ENCODE peak calls at places on chromosomes 1 and 21, in five cellular contexts. Y is neural progenitor cell, Z is GM12865, C is fibroblast of the aortic adventitia, W is heart left ventricle. M is an unnamed sample.

GRCh38 chr1:241396747-241397691 is 40.0 kb upstream of the RGS7 start:
- DNase-seq in W (no peak), C (no peak), Y (no peak), Z (no peak), M (no peak)

GRCh38 chr1:31135973-31136600 is 70.6 kb upstream of the PUM1 start:
- DNase-seq in Z (no peak), Y (no peak), C (peak; percentile 49), W (no peak), M (no peak)

GRCh38 chr21:34270406-34270805 is 93.4 kb upstream of the KCNE2 start:
- DNase-seq in Z (no peak), C (no peak), Y (no peak), W (no peak), M (no peak)

GRCh38 chr1:107274227-107274626 is 133.4 kb downstream of the NTNG1 start:
- DNase-seq in Y (no peak), Z (no peak), C (no peak), W (no peak), M (no peak)

GRCh38 chr21:30426732-30427131 is 1.0 kb upstream of the KRTAP13-3 start:
- DNase-seq in Z (no peak), W (no peak), C (no peak), Y (peak; percentile 76), M (no peak)

GRCh38 chr1:47751188-47751587 is 246.0 kb downstream of the TRABD2B start:
- DNase-seq in C (no peak), Y (no peak), W (no peak), Z (no peak), M (no peak)

GRCh38 chr1:165536016-165536415 is 7.8 kb upstream of the LRRC52 start:
- DNase-seq in W (no peak), Y (no peak), Z (no peak), C (no peak), M (no peak)

GRCh38 chr1:41758904-41759548 is 159.7 kb downstream of the HIVEP3 start:
- DNase-seq in C (peak; percentile 95), Y (no peak), Z (no peak), W (no peak), M (peak; percentile 79)

GRCh38 chr1:113647121-113647520 is 112.2 kb downstream of the PHTF1 start:
- DNase-seq in W (no peak), Y (no peak), Z (no peak), C (peak; percentile 47), M (no peak)

GRCh38 chr1:228004331-228004871 is 2.4 kb upstream of the WNT3A start:
- DNase-seq in C (no peak), Y (peak; percentile 66), Z (peak; percentile 54), W (no peak), M (no peak)

GRCh38 chr1:35568975-35569395 is 4.1 kb upstream of the TFAP2E start:
- DNase-seq in W (no peak), C (peak; percentile 76), Y (peak; percentile 80), Z (peak; percentile 73), M (no peak)

GRCh38 chr1:117034791-117035290 is 25.3 kb upstream of the TTF2 start:
- DNase-seq in Y (no peak), C (no peak), Z (no peak), W (no peak), M (no peak)

GRCh38 chr1:188423088-188423487 is 1594.3 kb downstream of the PLA2G4A start:
- DNase-seq in C (no peak), Z (no peak), Y (no peak), W (no peak), M (no peak)

GRCh38 chr1:203557390-203557789 is 63.4 kb downstream of the OPTC start:
- DNase-seq in Z (no peak), Y (no peak), C (peak; percentile 89), W (peak; percentile 77), M (no peak)

GRCh38 chr1:224736619-224737352 is 120.7 kb downstream of the CNIH3 start:
- DNase-seq in Z (peak; percentile 86), Y (no peak), C (peak; percentile 85), W (no peak), M (no peak)

GRCh38 chr1:192839164-192840066 is 30.6 kb downstream of the RGS2 start:
- DNase-seq in C (no peak), Z (no peak), W (no peak), Y (no peak), M (no peak)

GRCh38 chr1:41809716-41810115 is 109.0 kb downstream of the HIVEP3 start:
- DNase-seq in Y (no peak), Z (peak; percentile 46), C (no peak), W (no peak), M (no peak)

GRCh38 chr1:65177457-65177856 is 29.5 kb downstream of the AK4 start:
- DNase-seq in Y (no peak), C (peak; percentile 43), Z (no peak), W (no peak), M (no peak)

GRCh38 chr1:39184354-39184818 is 20.1 kb upstream of the MACF1 start:
- DNase-seq in Z (no peak), C (no peak), Y (no peak), W (no peak), M (no peak)

GRCh38 chr1:65260851-65261473 is 48.4 kb upstream of the DNAJC6 start:
- DNase-seq in W (no peak), Z (peak; percentile 51), Y (no peak), C (no peak), M (peak; percentile 53)

GRCh38 chr1:203036135-203036534 is 9.8 kb downstream of the PPFIA4 start:
- DNase-seq in Z (no peak), Y (no peak), C (no peak), W (peak; percentile 24), M (no peak)

GRCh38 chr1:210269981-210270380 is 37.4 kb downstream of the SERTAD4 start:
- DNase-seq in C (no peak), Z (no peak), W (no peak), Y (no peak), M (no peak)

GRCh38 chr1:35447278-35447677 is 109.9 kb downstream of the KIAA0319L start:
- DNase-seq in W (no peak), Z (no peak), C (no peak), Y (no peak), M (no peak)

GRCh38 chr1:82565546-82565945 is 764.8 kb downstream of the ADGRL2 start:
- DNase-seq in W (no peak), Y (no peak), Z (no peak), C (peak; percentile 88), M (peak; percentile 31)

GRCh38 chr1:223179280-223179679 is 36.2 kb upstream of the TLR5 start:
- DNase-seq in C (no peak), Y (no peak), Z (no peak), W (no peak), M (no peak)

GRCh38 chr21:39142972-39143371 is 40.3 kb downstream of the PSMG1 start:
- DNase-seq in Z (no peak), C (no peak), W (no peak), Y (no peak), M (no peak)
- H3K4me3 ChIP-seq in Z (no peak overlapping the region), C (no peak overlapping the region), W (no peak overlapping the region), Y (no peak overlapping the region), M (no peak overlapping the region)

GRCh38 chr1:9378801-9379200 is 86.1 kb downstream of the SPSB1 start:
- DNase-seq in Y (no peak), W (no peak), Z (no peak), C (no peak), M (no peak)
- TF ChIP-seq CTCF in Y (no peak), W (no peak), Z (no peak), C (no peak), M (no peak)

GRCh38 chr1:159187647-159188374 is 16.4 kb downstream of the CADM3 start:
- DNase-seq in Y (no peak), W (no peak), C (no peak), Z (no peak), M (no peak)

GRCh38 chr1:159185121-159185520 is 13.7 kb downstream of the CADM3 start:
- DNase-seq in Z (no peak), W (no peak), C (no peak), Y (no peak), M (no peak)

GRCh38 chr1:159184201-159184600 is 12.8 kb downstream of the CADM3 start:
- DNase-seq in C (no peak), Y (no peak), Z (no peak), W (no peak), M (no peak)

GRCh38 chr1:159190441-159190840 is 14.2 kb upstream of the ACKR1 start:
- DNase-seq in Z (no peak), W (no peak), Y (no peak), C (no peak), M (no peak)

GRCh38 chr1:159188375-159188788 is 16.3 kb upstream of the ACKR1 start:
- DNase-seq in Z (peak; percentile 61), C (no peak), Y (peak; percentile 95), W (peak; percentile 79), M (no peak)
- H3K4me3 ChIP-seq in Z (peak overlapping the region; percentile 33), C (no peak overlapping the region), Y (peak overlapping the region; percentile 72), W (peak overlapping the region; percentile 36), M (no peak overlapping the region)

DNA sequence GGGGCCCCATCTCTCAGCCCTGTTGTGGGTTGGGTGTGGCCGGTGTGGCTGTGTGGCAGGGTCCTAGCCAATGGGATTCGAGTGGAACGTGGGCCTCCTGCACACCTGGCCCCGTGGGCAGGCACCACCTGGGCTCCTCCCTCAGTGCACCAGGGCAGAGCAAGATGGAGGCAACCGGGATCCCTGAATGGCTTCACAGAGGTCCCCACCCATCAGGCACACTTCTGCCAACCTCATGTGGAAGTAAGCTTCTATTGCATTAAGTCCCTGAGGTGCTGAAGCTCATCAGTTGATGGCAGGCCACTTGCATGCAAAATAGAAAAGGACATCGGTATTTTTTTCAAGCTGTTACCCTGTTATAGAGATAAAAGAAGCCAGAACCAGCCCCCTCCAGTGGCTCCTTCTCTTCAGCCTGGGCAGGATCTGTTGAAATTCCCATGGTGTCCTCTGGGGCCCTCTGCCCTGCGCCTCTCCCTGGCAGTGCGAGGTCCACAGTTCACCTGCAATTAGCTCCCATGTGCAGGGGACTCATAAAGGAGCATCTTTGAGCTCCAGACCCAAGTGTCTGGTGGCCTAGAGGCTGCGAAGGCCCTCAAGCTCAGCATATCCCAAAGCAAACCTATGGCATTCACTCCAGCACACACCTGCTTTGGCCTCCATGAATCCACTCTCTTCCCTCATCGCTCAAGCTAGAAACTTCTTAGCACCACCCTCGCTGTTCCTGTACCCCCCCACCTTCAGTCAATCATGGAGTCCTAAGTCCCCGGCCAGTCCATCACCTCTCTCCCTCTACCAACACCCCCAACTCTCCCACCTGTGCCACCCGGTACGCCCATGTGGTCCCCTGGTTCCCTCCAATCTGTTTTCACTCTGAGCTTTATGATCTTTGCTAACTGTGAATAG is 2.1 kb upstream of the SLC45A1 start:
- DNase-seq in C (no peak), Y (peak; percentile 48), Z (no peak), W (no peak), M (no peak)
- TF ChIP-seq CTCF in C (peak; percentile 31), Y (peak; percentile 37), Z (no peak), W (no peak), M (peak; percentile 7)

DNA sequence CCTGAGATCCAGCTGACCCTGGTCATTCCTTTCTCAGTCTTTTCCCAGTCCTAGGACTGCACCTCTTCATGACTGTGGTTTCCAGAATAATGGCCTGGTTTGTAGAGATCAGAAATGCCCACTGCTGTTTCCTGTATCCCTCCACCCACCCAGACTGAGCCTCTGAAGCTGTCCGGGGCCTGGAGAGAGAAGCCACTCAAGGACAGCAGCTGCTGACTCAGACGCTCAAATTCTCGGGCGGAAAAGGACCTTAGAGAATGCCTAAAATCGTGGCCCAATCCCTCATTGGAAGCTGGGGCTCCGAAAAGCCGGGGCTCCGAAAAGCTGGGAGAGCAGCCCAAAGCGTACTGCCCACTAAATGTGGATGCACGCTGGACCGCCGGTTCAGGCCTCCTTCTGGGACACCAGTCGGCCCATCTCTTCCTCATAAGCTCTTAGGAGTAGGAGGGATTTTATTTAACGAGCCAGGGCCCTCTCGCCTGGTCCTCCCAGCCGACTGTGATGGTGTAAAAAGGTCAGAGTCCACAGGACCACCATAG is 7.8 kb upstream of the GPR61 start:
- DNase-seq in Z (no peak), W (no peak), Y (no peak), C (no peak), M (no peak)
- H3K4me3 ChIP-seq in Z (no peak overlapping the region), W (peak overlapping the region; percentile 23), Y (no peak overlapping the region), C (no peak overlapping the region), M (no peak overlapping the region)